ENCODE peak calls at places on chromosomes 4 and X, in ten cellular contexts. One of them, this sample, is unnamed.

GRCh38 chr4:748461-748860 is 42.8 kb downstream of the PCGF3 start:
- DNase-seq in stimulated activated CD8-positive, alpha-beta memory T cell treated with anti-CD3 and anti-CD28 coated beads, Interleukin-2, amount 100 ng/mL, for 1 hour: no peak
- DNase-seq in neural progenitor cell: no peak
- DNase-seq in Panc1: no peak
- DNase-seq in AG08396: no peak
- DNase-seq in activated B cell treated with CpG ODN at 0.5 μM for 24 hours: no peak
- DNase-seq in NAMALWA: no peak
- DNase-seq in Calu3: no peak
- DNase-seq in CD8-positive, alpha-beta memory T cell: no peak
- DNase-seq in activated CD8-positive, alpha-beta memory T cell treated with anti-CD3 and anti-CD28 coated beads for 48 hours: no peak
- DNase-seq in this sample: no peak

GRCh38 chr4:26173619-26174018 is 147.2 kb upstream of the RBPJ start:
- DNase-seq in AG08396: peak
- DNase-seq in Panc1: no peak
- DNase-seq in CD8-positive, alpha-beta memory T cell: no peak
- DNase-seq in activated B cell treated with CpG ODN at 0.5 μM for 24 hours: no peak
- DNase-seq in Calu3: no peak
- DNase-seq in stimulated activated CD8-positive, alpha-beta memory T cell treated with anti-CD3 and anti-CD28 coated beads, Interleukin-2, amount 100 ng/mL, for 1 hour: no peak
- DNase-seq in neural progenitor cell: no peak
- DNase-seq in activated CD8-positive, alpha-beta memory T cell treated with anti-CD3 and anti-CD28 coated beads for 48 hours: no peak
- DNase-seq in NAMALWA: no peak
- DNase-seq in this sample: no peak

GRCh38 chrX:84477114-84477513 is 25.1 kb downstream of the HDX start:
- DNase-seq in activated CD8-positive, alpha-beta memory T cell treated with anti-CD3 and anti-CD28 coated beads for 48 hours: no peak
- DNase-seq in stimulated activated CD8-positive, alpha-beta memory T cell treated with anti-CD3 and anti-CD28 coated beads, Interleukin-2, amount 100 ng/mL, for 1 hour: no peak
- DNase-seq in activated B cell treated with CpG ODN at 0.5 μM for 24 hours: no peak
- DNase-seq in NAMALWA: no peak
- DNase-seq in Panc1: no peak
- DNase-seq in neural progenitor cell: no peak
- DNase-seq in AG08396: no peak
- DNase-seq in Calu3: no peak
- DNase-seq in CD8-positive, alpha-beta memory T cell: no peak
- DNase-seq in this sample: no peak

GRCh38 chr4:185134176-185134869 is 8.7 kb upstream of the SLC25A4 start:
- DNase-seq in Panc1: no peak
- DNase-seq in activated CD8-positive, alpha-beta memory T cell treated with anti-CD3 and anti-CD28 coated beads for 48 hours: no peak
- DNase-seq in CD8-positive, alpha-beta memory T cell: peak
- DNase-seq in activated B cell treated with CpG ODN at 0.5 μM for 24 hours: no peak
- DNase-seq in AG08396: peak
- DNase-seq in Calu3: peak
- DNase-seq in NAMALWA: peak
- DNase-seq in neural progenitor cell: peak
- DNase-seq in stimulated activated CD8-positive, alpha-beta memory T cell treated with anti-CD3 and anti-CD28 coated beads, Interleukin-2, amount 100 ng/mL, for 1 hour: no peak
- DNase-seq in this sample: peak

GRCh38 chr4:81221303-81222081 is 6.5 kb upstream of the PRKG2 start:
- DNase-seq in NAMALWA: no peak
- DNase-seq in CD8-positive, alpha-beta memory T cell: no peak
- DNase-seq in stimulated activated CD8-positive, alpha-beta memory T cell treated with anti-CD3 and anti-CD28 coated beads, Interleukin-2, amount 100 ng/mL, for 1 hour: no peak
- DNase-seq in Calu3: no peak
- DNase-seq in activated B cell treated with CpG ODN at 0.5 μM for 24 hours: no peak
- DNase-seq in Panc1: no peak
- DNase-seq in neural progenitor cell: no peak
- DNase-seq in activated CD8-positive, alpha-beta memory T cell treated with anti-CD3 and anti-CD28 coated beads for 48 hours: no peak
- DNase-seq in AG08396: peak
- DNase-seq in this sample: no peak

GRCh38 chrX:11129546-11129945 is 18.4 kb downstream of the HCCS start:
- DNase-seq in stimulated activated CD8-positive, alpha-beta memory T cell treated with anti-CD3 and anti-CD28 coated beads, Interleukin-2, amount 100 ng/mL, for 1 hour: no peak
- DNase-seq in activated B cell treated with CpG ODN at 0.5 μM for 24 hours: no peak
- DNase-seq in CD8-positive, alpha-beta memory T cell: no peak
- DNase-seq in neural progenitor cell: peak
- DNase-seq in Calu3: no peak
- DNase-seq in AG08396: no peak
- DNase-seq in NAMALWA: no peak
- DNase-seq in activated CD8-positive, alpha-beta memory T cell treated with anti-CD3 and anti-CD28 coated beads for 48 hours: no peak
- DNase-seq in Panc1: no peak
- DNase-seq in this sample: no peak

GRCh38 chr4:123217676-123218075 is 178.9 kb upstream of the SPRY1 start:
- DNase-seq in activated B cell treated with CpG ODN at 0.5 μM for 24 hours: no peak
- DNase-seq in NAMALWA: no peak
- DNase-seq in AG08396: no peak
- DNase-seq in neural progenitor cell: no peak
- DNase-seq in CD8-positive, alpha-beta memory T cell: no peak
- DNase-seq in Calu3: no peak
- DNase-seq in stimulated activated CD8-positive, alpha-beta memory T cell treated with anti-CD3 and anti-CD28 coated beads, Interleukin-2, amount 100 ng/mL, for 1 hour: no peak
- DNase-seq in activated CD8-positive, alpha-beta memory T cell treated with anti-CD3 and anti-CD28 coated beads for 48 hours: no peak
- DNase-seq in Panc1: no peak
- DNase-seq in this sample: no peak

GRCh38 chr4:57448452-57448851 is 338.3 kb upstream of the IGFBP7 start:
- DNase-seq in Panc1: no peak
- DNase-seq in activated B cell treated with CpG ODN at 0.5 μM for 24 hours: no peak
- DNase-seq in NAMALWA: no peak
- DNase-seq in neural progenitor cell: no peak
- DNase-seq in CD8-positive, alpha-beta memory T cell: no peak
- DNase-seq in stimulated activated CD8-positive, alpha-beta memory T cell treated with anti-CD3 and anti-CD28 coated beads, Interleukin-2, amount 100 ng/mL, for 1 hour: no peak
- DNase-seq in activated CD8-positive, alpha-beta memory T cell treated with anti-CD3 and anti-CD28 coated beads for 48 hours: no peak
- DNase-seq in AG08396: no peak
- DNase-seq in Calu3: no peak
- DNase-seq in this sample: no peak

GRCh38 chr4:112272292-112272691 is 13.4 kb downstream of the TIFA start:
- DNase-seq in activated CD8-positive, alpha-beta memory T cell treated with anti-CD3 and anti-CD28 coated beads for 48 hours: no peak
- DNase-seq in NAMALWA: no peak
- DNase-seq in stimulated activated CD8-positive, alpha-beta memory T cell treated with anti-CD3 and anti-CD28 coated beads, Interleukin-2, amount 100 ng/mL, for 1 hour: no peak
- DNase-seq in Panc1: no peak
- DNase-seq in Calu3: no peak
- DNase-seq in neural progenitor cell: no peak
- DNase-seq in activated B cell treated with CpG ODN at 0.5 μM for 24 hours: no peak
- DNase-seq in CD8-positive, alpha-beta memory T cell: no peak
- DNase-seq in AG08396: no peak
- DNase-seq in this sample: no peak

GRCh38 chr4:168832746-168833575 is 177.1 kb downstream of the CBR4 start:
- DNase-seq in Calu3: peak
- DNase-seq in AG08396: peak
- DNase-seq in CD8-positive, alpha-beta memory T cell: no peak
- DNase-seq in NAMALWA: no peak
- DNase-seq in activated B cell treated with CpG ODN at 0.5 μM for 24 hours: peak
- DNase-seq in Panc1: no peak
- DNase-seq in stimulated activated CD8-positive, alpha-beta memory T cell treated with anti-CD3 and anti-CD28 coated beads, Interleukin-2, amount 100 ng/mL, for 1 hour: no peak
- DNase-seq in neural progenitor cell: peak
- DNase-seq in activated CD8-positive, alpha-beta memory T cell treated with anti-CD3 and anti-CD28 coated beads for 48 hours: no peak
- DNase-seq in this sample: no peak

GRCh38 chrX:113384628-113385027 is 544.0 kb upstream of the AMOT start:
- DNase-seq in stimulated activated CD8-positive, alpha-beta memory T cell treated with anti-CD3 and anti-CD28 coated beads, Interleukin-2, amount 100 ng/mL, for 1 hour: no peak
- DNase-seq in activated B cell treated with CpG ODN at 0.5 μM for 24 hours: no peak
- DNase-seq in neural progenitor cell: no peak
- DNase-seq in activated CD8-positive, alpha-beta memory T cell treated with anti-CD3 and anti-CD28 coated beads for 48 hours: no peak
- DNase-seq in CD8-positive, alpha-beta memory T cell: no peak
- DNase-seq in Panc1: peak
- DNase-seq in AG08396: peak
- DNase-seq in NAMALWA: no peak
- DNase-seq in Calu3: no peak
- DNase-seq in this sample: peak

GRCh38 chrX:18702362-18703195 is 4.9 kb upstream of the PPEF1 start:
- DNase-seq in NAMALWA: no peak
- DNase-seq in stimulated activated CD8-positive, alpha-beta memory T cell treated with anti-CD3 and anti-CD28 coated beads, Interleukin-2, amount 100 ng/mL, for 1 hour: no peak
- DNase-seq in Calu3: peak
- DNase-seq in neural progenitor cell: no peak
- DNase-seq in Panc1: no peak
- DNase-seq in CD8-positive, alpha-beta memory T cell: no peak
- DNase-seq in activated CD8-positive, alpha-beta memory T cell treated with anti-CD3 and anti-CD28 coated beads for 48 hours: no peak
- DNase-seq in AG08396: peak
- DNase-seq in activated B cell treated with CpG ODN at 0.5 μM for 24 hours: no peak
- DNase-seq in this sample: no peak

GRCh38 chr4:144905286-144905685 is 192.7 kb downstream of the ANAPC10 start:
- DNase-seq in Calu3: no peak
- DNase-seq in activated B cell treated with CpG ODN at 0.5 μM for 24 hours: no peak
- DNase-seq in stimulated activated CD8-positive, alpha-beta memory T cell treated with anti-CD3 and anti-CD28 coated beads, Interleukin-2, amount 100 ng/mL, for 1 hour: no peak
- DNase-seq in Panc1: no peak
- DNase-seq in activated CD8-positive, alpha-beta memory T cell treated with anti-CD3 and anti-CD28 coated beads for 48 hours: no peak
- DNase-seq in CD8-positive, alpha-beta memory T cell: no peak
- DNase-seq in NAMALWA: no peak
- DNase-seq in neural progenitor cell: no peak
- DNase-seq in AG08396: no peak
- DNase-seq in this sample: no peak

GRCh38 chr4:143286733-143287570 is 49.7 kb upstream of the GAB1 start:
- DNase-seq in activated B cell treated with CpG ODN at 0.5 μM for 24 hours: no peak
- DNase-seq in stimulated activated CD8-positive, alpha-beta memory T cell treated with anti-CD3 and anti-CD28 coated beads, Interleukin-2, amount 100 ng/mL, for 1 hour: no peak
- DNase-seq in Panc1: no peak
- DNase-seq in Calu3: no peak
- DNase-seq in activated CD8-positive, alpha-beta memory T cell treated with anti-CD3 and anti-CD28 coated beads for 48 hours: no peak
- DNase-seq in CD8-positive, alpha-beta memory T cell: no peak
- DNase-seq in neural progenitor cell: no peak
- DNase-seq in AG08396: peak
- DNase-seq in NAMALWA: no peak
- DNase-seq in this sample: no peak

GRCh38 chr4:77697860-77698599 is 92.4 kb downstream of the CXCL13 start:
- DNase-seq in Panc1: peak
- DNase-seq in stimulated activated CD8-positive, alpha-beta memory T cell treated with anti-CD3 and anti-CD28 coated beads, Interleukin-2, amount 100 ng/mL, for 1 hour: no peak
- DNase-seq in CD8-positive, alpha-beta memory T cell: no peak
- DNase-seq in neural progenitor cell: peak
- DNase-seq in Calu3: peak
- DNase-seq in AG08396: peak
- DNase-seq in activated CD8-positive, alpha-beta memory T cell treated with anti-CD3 and anti-CD28 coated beads for 48 hours: no peak
- DNase-seq in activated B cell treated with CpG ODN at 0.5 μM for 24 hours: no peak
- DNase-seq in NAMALWA: peak
- DNase-seq in this sample: peak

GRCh38 chr4:35925806-35926205 is 318.5 kb downstream of the ARAP2 start:
- DNase-seq in stimulated activated CD8-positive, alpha-beta memory T cell treated with anti-CD3 and anti-CD28 coated beads, Interleukin-2, amount 100 ng/mL, for 1 hour: no peak
- DNase-seq in activated CD8-positive, alpha-beta memory T cell treated with anti-CD3 and anti-CD28 coated beads for 48 hours: no peak
- DNase-seq in NAMALWA: no peak
- DNase-seq in activated B cell treated with CpG ODN at 0.5 μM for 24 hours: no peak
- DNase-seq in neural progenitor cell: no peak
- DNase-seq in CD8-positive, alpha-beta memory T cell: no peak
- DNase-seq in AG08396: no peak
- DNase-seq in Panc1: no peak
- DNase-seq in Calu3: no peak
- DNase-seq in this sample: no peak

GRCh38 chrX:19046343-19047215 is 62.7 kb upstream of the PHKA2 start:
- DNase-seq in stimulated activated CD8-positive, alpha-beta memory T cell treated with anti-CD3 and anti-CD28 coated beads, Interleukin-2, amount 100 ng/mL, for 1 hour: no peak
- DNase-seq in activated B cell treated with CpG ODN at 0.5 μM for 24 hours: no peak
- DNase-seq in Calu3: no peak
- DNase-seq in neural progenitor cell: no peak
- DNase-seq in Panc1: peak
- DNase-seq in AG08396: peak
- DNase-seq in CD8-positive, alpha-beta memory T cell: no peak
- DNase-seq in activated CD8-positive, alpha-beta memory T cell treated with anti-CD3 and anti-CD28 coated beads for 48 hours: no peak
- DNase-seq in NAMALWA: no peak
- DNase-seq in this sample: no peak

GRCh38 chrX:21934414-21934813 is 6.1 kb upstream of the SMS start:
- DNase-seq in NAMALWA: no peak
- DNase-seq in neural progenitor cell: no peak
- DNase-seq in AG08396: no peak
- DNase-seq in activated B cell treated with CpG ODN at 0.5 μM for 24 hours: no peak
- DNase-seq in CD8-positive, alpha-beta memory T cell: no peak
- DNase-seq in stimulated activated CD8-positive, alpha-beta memory T cell treated with anti-CD3 and anti-CD28 coated beads, Interleukin-2, amount 100 ng/mL, for 1 hour: no peak
- DNase-seq in Calu3: no peak
- DNase-seq in activated CD8-positive, alpha-beta memory T cell treated with anti-CD3 and anti-CD28 coated beads for 48 hours: no peak
- DNase-seq in Panc1: no peak
- DNase-seq in this sample: no peak

GRCh38 chr4:7995135-7995534 is 55.5 kb upstream of the AFAP1 start:
- DNase-seq in activated CD8-positive, alpha-beta memory T cell treated with anti-CD3 and anti-CD28 coated beads for 48 hours: no peak
- DNase-seq in neural progenitor cell: no peak
- DNase-seq in Panc1: no peak
- DNase-seq in activated B cell treated with CpG ODN at 0.5 μM for 24 hours: no peak
- DNase-seq in stimulated activated CD8-positive, alpha-beta memory T cell treated with anti-CD3 and anti-CD28 coated beads, Interleukin-2, amount 100 ng/mL, for 1 hour: no peak
- DNase-seq in Calu3: no peak
- DNase-seq in AG08396: no peak
- DNase-seq in CD8-positive, alpha-beta memory T cell: no peak
- DNase-seq in NAMALWA: no peak
- DNase-seq in this sample: no peak

GRCh38 chrX:51860679-51861078 is 32.7 kb upstream of the MAGED1 start:
- DNase-seq in activated B cell treated with CpG ODN at 0.5 μM for 24 hours: no peak
- DNase-seq in neural progenitor cell: peak
- DNase-seq in CD8-positive, alpha-beta memory T cell: peak
- DNase-seq in Panc1: no peak
- DNase-seq in activated CD8-positive, alpha-beta memory T cell treated with anti-CD3 and anti-CD28 coated beads for 48 hours: no peak
- DNase-seq in stimulated activated CD8-positive, alpha-beta memory T cell treated with anti-CD3 and anti-CD28 coated beads, Interleukin-2, amount 100 ng/mL, for 1 hour: no peak
- DNase-seq in NAMALWA: peak
- DNase-seq in Calu3: peak
- DNase-seq in AG08396: peak
- DNase-seq in this sample: peak

GRCh38 chr4:41722171-41722570 is 26.4 kb downstream of the PHOX2B start:
- DNase-seq in CD8-positive, alpha-beta memory T cell: no peak
- DNase-seq in Calu3: no peak
- DNase-seq in AG08396: no peak
- DNase-seq in neural progenitor cell: no peak
- DNase-seq in NAMALWA: no peak
- DNase-seq in stimulated activated CD8-positive, alpha-beta memory T cell treated with anti-CD3 and anti-CD28 coated beads, Interleukin-2, amount 100 ng/mL, for 1 hour: no peak
- DNase-seq in Panc1: no peak
- DNase-seq in activated B cell treated with CpG ODN at 0.5 μM for 24 hours: no peak
- DNase-seq in activated CD8-positive, alpha-beta memory T cell treated with anti-CD3 and anti-CD28 coated beads for 48 hours: no peak
- DNase-seq in this sample: no peak

GRCh38 chr4:34181311-34181808 is 2063.0 kb downstream of the ARAP2 start:
- DNase-seq in CD8-positive, alpha-beta memory T cell: no peak
- DNase-seq in stimulated activated CD8-positive, alpha-beta memory T cell treated with anti-CD3 and anti-CD28 coated beads, Interleukin-2, amount 100 ng/mL, for 1 hour: no peak
- DNase-seq in AG08396: no peak
- DNase-seq in Calu3: peak
- DNase-seq in activated B cell treated with CpG ODN at 0.5 μM for 24 hours: no peak
- DNase-seq in Panc1: no peak
- DNase-seq in NAMALWA: no peak
- DNase-seq in neural progenitor cell: no peak
- DNase-seq in activated CD8-positive, alpha-beta memory T cell treated with anti-CD3 and anti-CD28 coated beads for 48 hours: no peak
- DNase-seq in this sample: no peak

GRCh38 chr4:149896428-149896827 is 80.8 kb upstream of the IQCM start:
- DNase-seq in stimulated activated CD8-positive, alpha-beta memory T cell treated with anti-CD3 and anti-CD28 coated beads, Interleukin-2, amount 100 ng/mL, for 1 hour: no peak
- DNase-seq in NAMALWA: no peak
- DNase-seq in Panc1: no peak
- DNase-seq in activated CD8-positive, alpha-beta memory T cell treated with anti-CD3 and anti-CD28 coated beads for 48 hours: no peak
- DNase-seq in AG08396: peak
- DNase-seq in CD8-positive, alpha-beta memory T cell: no peak
- DNase-seq in neural progenitor cell: peak
- DNase-seq in Calu3: peak
- DNase-seq in activated B cell treated with CpG ODN at 0.5 μM for 24 hours: no peak
- DNase-seq in this sample: no peak

GRCh38 chr4:95910749-95911148 is 70.9 kb downstream of the PDHA2 start:
- DNase-seq in activated B cell treated with CpG ODN at 0.5 μM for 24 hours: no peak
- DNase-seq in Panc1: no peak
- DNase-seq in activated CD8-positive, alpha-beta memory T cell treated with anti-CD3 and anti-CD28 coated beads for 48 hours: no peak
- DNase-seq in CD8-positive, alpha-beta memory T cell: no peak
- DNase-seq in stimulated activated CD8-positive, alpha-beta memory T cell treated with anti-CD3 and anti-CD28 coated beads, Interleukin-2, amount 100 ng/mL, for 1 hour: no peak
- DNase-seq in neural progenitor cell: no peak
- DNase-seq in NAMALWA: no peak
- DNase-seq in AG08396: no peak
- DNase-seq in Calu3: no peak
- DNase-seq in this sample: no peak

GRCh38 chrX:37405954-37406353 is 56.8 kb downstream of the PRRG1 start:
- DNase-seq in activated B cell treated with CpG ODN at 0.5 μM for 24 hours: no peak
- DNase-seq in Panc1: no peak
- DNase-seq in CD8-positive, alpha-beta memory T cell: no peak
- DNase-seq in NAMALWA: no peak
- DNase-seq in neural progenitor cell: no peak
- DNase-seq in Calu3: no peak
- DNase-seq in AG08396: peak
- DNase-seq in activated CD8-positive, alpha-beta memory T cell treated with anti-CD3 and anti-CD28 coated beads for 48 hours: no peak
- DNase-seq in stimulated activated CD8-positive, alpha-beta memory T cell treated with anti-CD3 and anti-CD28 coated beads, Interleukin-2, amount 100 ng/mL, for 1 hour: no peak
- DNase-seq in this sample: no peak

GRCh38 chrX:23952984-23953907 is 45.4 kb downstream of the CXorf58 start:
- DNase-seq in activated B cell treated with CpG ODN at 0.5 μM for 24 hours: peak
- DNase-seq in neural progenitor cell: peak
- DNase-seq in stimulated activated CD8-positive, alpha-beta memory T cell treated with anti-CD3 and anti-CD28 coated beads, Interleukin-2, amount 100 ng/mL, for 1 hour: peak
- DNase-seq in AG08396: no peak
- DNase-seq in CD8-positive, alpha-beta memory T cell: peak
- DNase-seq in NAMALWA: peak
- DNase-seq in Calu3: peak
- DNase-seq in activated CD8-positive, alpha-beta memory T cell treated with anti-CD3 and anti-CD28 coated beads for 48 hours: peak
- DNase-seq in Panc1: no peak
- DNase-seq in this sample: no peak

GRCh38 chrX:53481816-53482485 is 47.8 kb upstream of the HSD17B10 start:
- DNase-seq in CD8-positive, alpha-beta memory T cell: peak
- DNase-seq in Panc1: peak
- DNase-seq in stimulated activated CD8-positive, alpha-beta memory T cell treated with anti-CD3 and anti-CD28 coated beads, Interleukin-2, amount 100 ng/mL, for 1 hour: peak
- DNase-seq in activated B cell treated with CpG ODN at 0.5 μM for 24 hours: peak
- DNase-seq in AG08396: peak
- DNase-seq in NAMALWA: peak
- DNase-seq in activated CD8-positive, alpha-beta memory T cell treated with anti-CD3 and anti-CD28 coated beads for 48 hours: no peak
- DNase-seq in neural progenitor cell: peak
- DNase-seq in Calu3: peak
- DNase-seq in this sample: peak

GRCh38 chr4:6147441-6147840 is 52.9 kb downstream of the JAKMIP1 start:
- DNase-seq in Panc1: no peak
- DNase-seq in AG08396: no peak
- DNase-seq in neural progenitor cell: no peak
- DNase-seq in activated B cell treated with CpG ODN at 0.5 μM for 24 hours: no peak
- DNase-seq in NAMALWA: no peak
- DNase-seq in Calu3: no peak
- DNase-seq in stimulated activated CD8-positive, alpha-beta memory T cell treated with anti-CD3 and anti-CD28 coated beads, Interleukin-2, amount 100 ng/mL, for 1 hour: no peak
- DNase-seq in CD8-positive, alpha-beta memory T cell: no peak
- DNase-seq in activated CD8-positive, alpha-beta memory T cell treated with anti-CD3 and anti-CD28 coated beads for 48 hours: no peak
- DNase-seq in this sample: no peak

This sample was measured in glomerular endothelial cell.